ENCODE peak calls at places on chromosome 15, in seven cellular contexts. Z, O, U, M, W, S and R are unnamed samples.
A peak's percentile ranks its signal among the peaks of the same experiment; 100 is the strongest.

GRCh38 chr15:90871716-90872480 is 3.5 kb downstream of the FURIN start:
- DNase-seq in M (no peak), O (no peak), W (no peak), U (no peak), Z (no peak), S (no peak), R (no peak)

GRCh38 chr15:94877833-94878232 is 646.5 kb downstream of the MCTP2 start:
- DNase-seq in Z (no peak), S (no peak), M (no peak), W (no peak), U (no peak), O (no peak), R (no peak)

GRCh38 chr15:53530762-53531161 is 228.7 kb downstream of the WDR72 start:
- DNase-seq in W (no peak), S (no peak), O (no peak), M (no peak), Z (no peak), U (no peak), R (no peak)

GRCh38 chr15:67030036-67030762 is 35.2 kb upstream of the SMAD3 start:
- DNase-seq in S (no peak), Z (peak; percentile 28), O (no peak), M (no peak), W (no peak), U (peak; percentile 82), R (no peak)

GRCh38 chr15:67828379-67828968 is 3.2 kb downstream of the SKOR1 start:
- DNase-seq in W (no peak), S (no peak), Z (no peak), U (no peak), O (no peak), M (no peak), R (no peak)

GRCh38 chr15:96334017-96334704 is 3.7 kb downstream of the NR2F2 start:
- DNase-seq in S (no peak), W (no peak), U (no peak), O (no peak), M (no peak), Z (no peak), R (no peak)

GRCh38 chr15:90389513-90389912 is 1.5 kb downstream of the IQGAP1 start:
- DNase-seq in M (no peak), O (no peak), W (no peak), S (no peak), U (no peak), Z (no peak), R (no peak)

GRCh38 chr15:101456079-101456791 is 33.3 kb downstream of the PCSK6 start:
- DNase-seq in Z (no peak), U (no peak), M (no peak), O (no peak), W (no peak), S (no peak), R (no peak)

GRCh38 chr15:77599899-77600298 is 32.8 kb downstream of the LINGO1 start:
- DNase-seq in U (peak; percentile 20), M (no peak), W (no peak), O (peak; percentile 22), Z (peak; percentile 85), S (no peak), R (peak; percentile 38)

GRCh38 chr15:39573844-39574243 is 7.0 kb upstream of the THBS1 start:
- DNase-seq in M (no peak), W (no peak), O (peak; percentile 36), Z (no peak), U (no peak), S (no peak), R (no peak)

GRCh38 chr15:42921049-42921731 is 612 bp upstream of the TTBK2 start:
- DNase-seq in O (peak; percentile 8), W (peak; percentile 19), S (no peak), U (no peak), M (peak; percentile 4), Z (peak; percentile 71), R (no peak)

GRCh38 chr15:48555244-48555804 is 90.2 kb downstream of the FBN1 start:
- DNase-seq in U (no peak), Z (no peak), M (no peak), W (no peak), O (peak; percentile 88), S (no peak), R (no peak)

GRCh38 chr15:31405200-31405929 is 78.7 kb downstream of the KLF13 start:
- DNase-seq in O (peak; percentile 24), W (no peak), U (peak; percentile 72), Z (no peak), S (no peak), M (no peak), R (no peak)

GRCh38 chr15:26081758-26082068 is 218.6 kb upstream of the ATP10A start:
- DNase-seq in S (no peak), O (no peak), M (no peak), W (no peak), U (peak; percentile 2), Z (no peak), R (no peak)

GRCh38 chr15:68227806-68228142 is 1.8 kb downstream of the CLN6 start:
- DNase-seq in S (no peak), W (no peak), Z (no peak), M (no peak), O (no peak), U (no peak), R (no peak)

GRCh38 chr15:81573098-81573746 is 199.2 kb upstream of the TMC3 start:
- DNase-seq in O (no peak), Z (no peak), W (no peak), M (no peak), U (no peak), S (no peak), R (no peak)

GRCh38 chr15:82532991-82533481 is 7.2 kb downstream of the RPS17 start:
- DNase-seq in W (no peak), U (no peak), Z (no peak), O (no peak), M (no peak), S (no peak), R (no peak)

GRCh38 chr15:98727115-98728040 is 79.0 kb downstream of the IGF1R start:
- DNase-seq in Z (peak; percentile 97), S (no peak), U (peak; percentile 89), W (peak; percentile 94), M (peak; percentile 67), O (peak; percentile 93), R (peak; percentile 85)

GRCh38 chr15:90234519-90234988 is 545 bp downstream of the GDPGP1 start:
- DNase-seq in Z (no peak), W (no peak), M (no peak), S (no peak), U (peak; percentile 24), O (peak; percentile 12), R (no peak)

GRCh38 chr15:88654430-88655102 is 15.8 kb downstream of the ISG20 start:
- DNase-seq in Z (peak; percentile 53), U (no peak), O (no peak), S (no peak), M (no peak), W (no peak), R (no peak)

GRCh38 chr15:44034933-44035624 is 160.0 kb downstream of the FRMD5 start:
- DNase-seq in U (no peak), Z (no peak), M (no peak), S (no peak), W (no peak), O (peak; percentile 83), R (peak; percentile 25)

GRCh38 chr15:44075535-44075934 is 119.5 kb downstream of the FRMD5 start:
- DNase-seq in S (no peak), U (no peak), W (no peak), M (no peak), O (no peak), Z (no peak), R (no peak)

GRCh38 chr15:63514533-63514943 is 10.1 kb downstream of the USP3 start:
- DNase-seq in M (peak; percentile 39), S (no peak), W (peak; percentile 53), U (peak; percentile 76), O (peak; percentile 88), Z (no peak), R (no peak)

GRCh38 chr15:90553248-90553745 is 23.6 kb downstream of the CRTC3 start:
- DNase-seq in S (no peak), W (no peak), O (peak; percentile 91), U (no peak), M (no peak), Z (no peak), R (no peak)

GRCh38 chr15:42273900-42274692 is 863 bp upstream of the TMEM87A start:
- DNase-seq in O (peak; percentile 67), W (peak; percentile 53), U (peak; percentile 31), Z (peak; percentile 83), M (peak; percentile 22), S (no peak), R (peak; percentile 14)

GRCh38 chr15:33580526-33580925 is 269.8 kb downstream of the RYR3 start:
- DNase-seq in O (no peak), S (no peak), W (no peak), M (no peak), U (no peak), Z (no peak), R (no peak)

GRCh38 chr15:94478763-94479162 is 247.4 kb downstream of the MCTP2 start:
- DNase-seq in M (no peak), U (no peak), O (no peak), W (no peak), S (no peak), Z (no peak), R (no peak)

GRCh38 chr15:52960283-52960682 is 170.1 kb upstream of the ONECUT1 start:
- DNase-seq in O (no peak), M (no peak), S (no peak), U (no peak), Z (no peak), W (no peak), R (no peak)

GRCh38 chr15:20294651-20295237 is 246.9 kb downstream of the GOLGA6L6 start:
- DNase-seq in Z (no peak), S (no peak), W (no peak), U (no peak), M (no peak), O (no peak), R (no peak)

GRCh38 chr15:74798388-74799254 is 14.0 kb upstream of the LMAN1L start:
- DNase-seq in U (no peak), S (peak; percentile 66), O (no peak), M (peak; percentile 80), W (peak; percentile 91), Z (peak; percentile 59), R (no peak)
- TF ChIP-seq POLR2A in U (no peak), S (no peak), O (no peak), M (no peak), W (no peak), Z (no peak), R (no peak)

GRCh38 chr15:57591822-57592367 is at the start of gene MYZAP:
- DNase-seq in U (no peak), O (no peak), S (peak; percentile 32), M (no peak), Z (no peak), W (no peak), R (peak; percentile 50)
- TF ChIP-seq POLR2A in U (no peak), O (no peak), S (no peak), M (peak; percentile 35), Z (no peak), W (peak; percentile 38), R (no peak)

GRCh38 chr15:76206325-76206976 is 104.8 kb downstream of the ETFA start:
- DNase-seq in Z (peak; percentile 90), S (no peak), O (peak; percentile 31), M (peak; percentile 67), U (no peak), W (peak; percentile 96), R (no peak)
- TF ChIP-seq POLR2A in Z (no peak), S (no peak), O (no peak), M (no peak), U (no peak), W (no peak), R (no peak)

GRCh38 chr15:70100495-70101331 is 3.0 kb upstream of the TLE3 start:
- DNase-seq in Z (peak; percentile 85), U (peak; percentile 12), S (no peak), W (peak; percentile 47), O (peak; percentile 39), M (no peak), R (no peak)
- TF ChIP-seq POLR2A in Z (no peak), U (no peak), S (no peak), W (no peak), O (no peak), M (no peak), R (no peak)